ENCODE peak calls at places on chromosome 16, in ten cellular contexts. U is brain microvascular endothelial cell; O is A172; H is naive thymus-derived CD8-positive, alpha-beta T cell; K is body of pancreas; D is left ventricle myocardium superior; R is hypothalamus; S is CD8-positive, alpha-beta T cell; N is stimulated activated CD4-positive, alpha-beta T cell treated with anti-CD3 and anti-CD28 coated beads, Interleukin-12 subunit alpha, Interleukin-12 subunit beta, amount 100 ng/mL, for 48 hours; Z is cerebellar cortex. G is an unnamed sample.

GRCh38 chr16:82059161-82059982 is 24.3 kb downstream of the HSD17B2 start:
- DNase-seq in U (no peak), O (no peak), H (no peak), K (no peak), D (no peak), R (no peak), S (no peak), N (no peak), Z (no peak), G (no peak)

GRCh38 chr16:85104821-85105391 is 7.4 kb downstream of the CIBAR2 start:
- DNase-seq in U (no peak), O (no peak), H (peak; percentile 47), K (no peak), D (no peak), R (no peak), S (peak; percentile 25), N (no peak), Z (no peak), G (no peak)

GRCh38 chr16:89115216-89115949 is 21.7 kb downstream of the ACSF3 start:
- DNase-seq in U (peak; percentile 65), O (peak; percentile 90), H (peak; percentile 97), K (no peak), D (peak; percentile 83), R (peak; percentile 29), S (peak; percentile 81), N (peak; percentile 78), Z (no peak), G (no peak)

GRCh38 chr16:54193656-54194007 is 93.0 kb downstream of the IRX3 start:
- DNase-seq in U (peak; percentile 61), O (peak; percentile 65), H (peak; percentile 4), K (peak; percentile 69), D (peak; percentile 87), R (peak; percentile 32), S (no peak), N (peak; percentile 32), Z (peak; percentile 46), G (peak; percentile 24)

GRCh38 chr16:85082553-85083050 is 29.7 kb downstream of the CIBAR2 start:
- DNase-seq in U (no peak), O (no peak), H (no peak), K (no peak), D (no peak), R (no peak), S (no peak), N (no peak), Z (peak; percentile 74), G (peak; percentile 79)

GRCh38 chr16:18950469-18951185 is 24.4 kb upstream of the SMG1 start:
- DNase-seq in U (no peak), O (no peak), H (peak; percentile 7), K (no peak), D (no peak), R (no peak), S (no peak), N (no peak), Z (no peak), G (no peak)

GRCh38 chr16:70267516-70267915 is 15.8 kb upstream of the EXOSC6 start:
- DNase-seq in U (peak; percentile 22), O (peak; percentile 53), H (peak; percentile 25), K (no peak), D (no peak), R (no peak), S (no peak), N (no peak), Z (peak; percentile 61), G (peak; percentile 59)

GRCh38 chr16:70741779-70742125 is 55.9 kb upstream of the MTSS2 start:
- DNase-seq in U (no peak), O (no peak), H (no peak), K (no peak), D (no peak), R (no peak), S (no peak), N (no peak), Z (no peak), G (no peak)

GRCh38 chr16:85667841-85668413 is 20.8 kb downstream of the GINS2 start:
- DNase-seq in U (no peak), O (no peak), H (no peak), K (no peak), D (no peak), R (no peak), S (no peak), N (no peak), Z (no peak), G (no peak)

GRCh38 chr16:68275611-68276191 is 11.4 kb downstream of the SLC7A6 start:
- DNase-seq in U (no peak), O (no peak), H (peak; percentile 82), K (no peak), D (no peak), R (no peak), S (peak; percentile 37), N (no peak), Z (no peak), G (no peak)

GRCh38 chr16:15498427-15499175 is 64.2 kb downstream of the BMERB1 start:
- DNase-seq in U (no peak), O (no peak), H (no peak), K (no peak), D (no peak), R (no peak), S (no peak), N (no peak), Z (no peak), G (no peak)

GRCh38 chr16:12027091-12027490 is 50.6 kb downstream of the SNX29 start:
- DNase-seq in U (no peak), O (peak; percentile 49), H (no peak), K (no peak), D (no peak), R (no peak), S (no peak), N (no peak), Z (peak; percentile 80), G (peak; percentile 85)

GRCh38 chr16:2511128-2511785 is 2.5 kb upstream of the ATP6V0C start:
- DNase-seq in U (peak; percentile 52), O (no peak), H (no peak), K (peak; percentile 41), D (peak; percentile 77), R (no peak), S (no peak), N (no peak), Z (peak; percentile 64), G (peak; percentile 72)

GRCh38 chr16:67404740-67405226 is 11.5 kb upstream of the TPPP3 start:
- DNase-seq in U (no peak), O (no peak), H (no peak), K (peak; percentile 77), D (no peak), R (no peak), S (no peak), N (no peak), Z (no peak), G (no peak)

GRCh38 chr16:10839271-10839661 is 20.7 kb upstream of the TVP23A start:
- DNase-seq in U (no peak), O (no peak), H (no peak), K (peak; percentile 77), D (no peak), R (no peak), S (no peak), N (no peak), Z (peak; percentile 80), G (peak; percentile 84)

GRCh38 chr16:30731411-30731810 is 16.8 kb upstream of the PHKG2 start:
- DNase-seq in U (no peak), O (no peak), H (no peak), K (no peak), D (no peak), R (no peak), S (no peak), N (no peak), Z (no peak), G (no peak)

GRCh38 chr16:8798174-8798527 is 512 bp downstream of the PMM2 start:
- DNase-seq in U (peak; percentile 34), O (peak; percentile 37), H (no peak), K (no peak), D (no peak), R (no peak), S (no peak), N (peak; percentile 18), Z (no peak), G (no peak)

GRCh38 chr16:81723098-81723723 is 55.9 kb upstream of the PLCG2 start:
- DNase-seq in U (peak; percentile 77), O (peak; percentile 86), H (peak; percentile 75), K (no peak), D (no peak), R (no peak), S (no peak), N (peak; percentile 74), Z (peak; percentile 91), G (peak; percentile 87)

GRCh38 chr16:70331588-70332358 is 14.9 kb upstream of the DDX19A start:
- DNase-seq in U (peak; percentile 18), O (no peak), H (peak; percentile 23), K (no peak), D (no peak), R (no peak), S (no peak), N (peak; percentile 4), Z (peak; percentile 48), G (peak; percentile 48)

GRCh38 chr16:1772362-1772907 is at the start of gene EME2:
- DNase-seq in U (no peak), O (no peak), H (peak; percentile 56), K (no peak), D (no peak), R (no peak), S (peak; percentile 29), N (peak; percentile 40), Z (no peak), G (no peak)

GRCh38 chr16:85350973-85351372 is 238.7 kb upstream of the CIBAR2 start:
- DNase-seq in U (peak; percentile 66), O (peak; percentile 99), H (no peak), K (peak; percentile 97), D (peak; percentile 87), R (peak; percentile 74), S (no peak), N (no peak), Z (peak; percentile 88), G (peak; percentile 90)

GRCh38 chr16:8694795-8695194 is 20.4 kb downstream of the ABAT start:
- DNase-seq in U (no peak), O (no peak), H (no peak), K (no peak), D (no peak), R (no peak), S (no peak), N (no peak), Z (no peak), G (no peak)

GRCh38 chr16:25692734-25693508 is 1.2 kb downstream of the HS3ST4 start:
- DNase-seq in U (no peak), O (no peak), H (no peak), K (no peak), D (no peak), R (no peak), S (no peak), N (no peak), Z (no peak), G (no peak)

GRCh38 chr16:85637808-85638186 is 24.7 kb downstream of the GSE1 start:
- DNase-seq in U (no peak), O (no peak), H (no peak), K (peak; percentile 45), D (peak; percentile 76), R (no peak), S (no peak), N (no peak), Z (no peak), G (no peak)

GRCh38 chr16:13421726-13422125 is 498.2 kb upstream of the ERCC4 start:
- DNase-seq in U (no peak), O (peak; percentile 90), H (no peak), K (no peak), D (no peak), R (no peak), S (no peak), N (no peak), Z (no peak), G (no peak)

G was measured in G401.